ENCODE peak calls at places on chromosome 3, in six cellular contexts. P is dorsolateral prefrontal cortex; U is naive thymus-derived CD4-positive, alpha-beta T cell; T is body of pancreas; X is Peyer's patch; A is small intestine. S is an unnamed sample.

GRCh38 chr3:149314807-149315578 is 18.4 kb downstream of the TM4SF18 start:
- DNase-seq in P (no peak), U (no peak), T (no peak), X (no peak), A (peak), S (no peak)

GRCh38 chr3:98690876-98691275 is 72.3 kb upstream of the ST3GAL6 start:
- DNase-seq in P (no peak), U (no peak), T (no peak), X (no peak), A (no peak), S (no peak)

GRCh38 chr3:47161983-47162694 is 1.8 kb downstream of the SETD2 start:
- DNase-seq in P (no peak), U (no peak), T (no peak), X (no peak), A (peak), S (peak)

GRCh38 chr3:11832964-11833621 is 13.6 kb downstream of the TAMM41 start:
- DNase-seq in P (no peak), U (no peak), T (peak), X (no peak), A (no peak), S (no peak)

GRCh38 chr3:171028779-171029232 is 2.3 kb upstream of the SLC2A2 start:
- DNase-seq in P (no peak), U (no peak), T (no peak), X (no peak), A (peak), S (no peak)

GRCh38 chr3:140342668-140343067 is 335.2 kb upstream of the TRIM42 start:
- DNase-seq in P (no peak), U (no peak), T (no peak), X (no peak), A (no peak), S (no peak)

GRCh38 chr3:184525337-184526157 is 36.0 kb upstream of the EPHB3 start:
- DNase-seq in P (no peak), U (peak), T (no peak), X (no peak), A (no peak), S (no peak)

GRCh38 chr3:151423091-151423490 is 37.8 kb downstream of the IGSF10 start:
- DNase-seq in P (no peak), U (no peak), T (no peak), X (no peak), A (no peak), S (no peak)

GRCh38 chr3:126963261-126964190 is 19.4 kb upstream of the PLXNA1 start:
- DNase-seq in P (no peak), U (no peak), T (no peak), X (peak), A (peak), S (no peak)

GRCh38 chr3:33717616-33717865 is 513 bp downstream of the CLASP2 start:
- DNase-seq in P (no peak), U (peak), T (peak), X (peak), A (peak), S (no peak)

GRCh38 chr3:110413807-110414748 is 657.5 kb upstream of the NECTIN3 start:
- DNase-seq in P (no peak), U (no peak), T (no peak), X (no peak), A (no peak), S (no peak)

GRCh38 chr3:159273070-159273469 is 471.2 kb downstream of the MFSD1 start:
- DNase-seq in P (no peak), U (no peak), T (no peak), X (no peak), A (no peak), S (no peak)

GRCh38 chr3:87733671-87734367 is 325.0 kb downstream of the CGGBP1 start:
- DNase-seq in P (no peak), U (no peak), T (no peak), X (no peak), A (no peak), S (no peak)

GRCh38 chr3:169146112-169146665 is 517.3 kb downstream of the MECOM start:
- DNase-seq in P (no peak), U (no peak), T (peak), X (peak), A (peak), S (no peak)

GRCh38 chr3:52444860-52445793 is at the start of gene SEMA3G:
- DNase-seq in P (no peak), U (peak), T (peak), X (peak), A (peak), S (peak)

GRCh38 chr3:115388166-115388565 is 235.1 kb upstream of the GAP43 start:
- DNase-seq in P (no peak), U (no peak), T (no peak), X (no peak), A (no peak), S (no peak)

GRCh38 chr3:186502138-186502941 is 41.8 kb downstream of the CRYGS start:
- DNase-seq in P (no peak), U (no peak), T (no peak), X (no peak), A (no peak), S (no peak)

GRCh38 chr3:189701934-189702693 is 70.9 kb downstream of the TP63 start:
- DNase-seq in P (no peak), U (no peak), T (no peak), X (no peak), A (no peak), S (no peak)

GRCh38 chr3:35602395-35602936 is 36.9 kb upstream of the ARPP21 start:
- DNase-seq in P (no peak), U (no peak), T (no peak), X (no peak), A (no peak), S (no peak)

GRCh38 chr3:184314700-184315505 is 497 bp downstream of the EIF4G1 start:
- DNase-seq in P (no peak), U (peak), T (peak), X (peak), A (peak), S (peak)

GRCh38 chr3:155270063-155270462 is 23.4 kb downstream of the STRIT1 start:
- DNase-seq in P (no peak), U (no peak), T (no peak), X (no peak), A (no peak), S (no peak)

GRCh38 chr3:172680684-172681083 is 30.2 kb downstream of the NCEH1 start:
- DNase-seq in P (no peak), U (no peak), T (no peak), X (no peak), A (no peak), S (no peak)

GRCh38 chr3:146814601-146815315 is 209.6 kb upstream of the PLSCR5 start:
- DNase-seq in P (no peak), U (no peak), T (no peak), X (no peak), A (no peak), S (no peak)

GRCh38 chr3:59759298-59760169 is 709.7 kb upstream of the CFAP20DC start:
- DNase-seq in P (no peak), U (no peak), T (no peak), X (no peak), A (peak), S (no peak)

GRCh38 chr3:168877899-168878298 is 782.2 kb upstream of the GOLIM4 start:
- DNase-seq in P (no peak), U (no peak), T (no peak), X (no peak), A (peak), S (no peak)

GRCh38 chr3:81245043-81245442 is 516.4 kb downstream of the GBE1 start:
- DNase-seq in P (no peak), U (no peak), T (no peak), X (no peak), A (no peak), S (no peak)

GRCh38 chr3:178297204-178297603 is 239.0 kb upstream of the KCNMB2 start:
- DNase-seq in P (no peak), U (no peak), T (no peak), X (no peak), A (no peak), S (no peak)

GRCh38 chr3:17116007-17116659 is 231.4 kb downstream of the PLCL2 start:
- DNase-seq in P (no peak), U (no peak), T (no peak), X (no peak), A (peak), S (no peak)

GRCh38 chr3:66408458-66408857 is 92.4 kb downstream of the LRIG1 start:
- DNase-seq in P (no peak), U (no peak), T (no peak), X (peak), A (no peak), S (no peak)
- H3K27ac ChIP-seq in P (peak), U (no peak), T (peak), X (no peak), A (no peak), S (no peak)

DNA sequence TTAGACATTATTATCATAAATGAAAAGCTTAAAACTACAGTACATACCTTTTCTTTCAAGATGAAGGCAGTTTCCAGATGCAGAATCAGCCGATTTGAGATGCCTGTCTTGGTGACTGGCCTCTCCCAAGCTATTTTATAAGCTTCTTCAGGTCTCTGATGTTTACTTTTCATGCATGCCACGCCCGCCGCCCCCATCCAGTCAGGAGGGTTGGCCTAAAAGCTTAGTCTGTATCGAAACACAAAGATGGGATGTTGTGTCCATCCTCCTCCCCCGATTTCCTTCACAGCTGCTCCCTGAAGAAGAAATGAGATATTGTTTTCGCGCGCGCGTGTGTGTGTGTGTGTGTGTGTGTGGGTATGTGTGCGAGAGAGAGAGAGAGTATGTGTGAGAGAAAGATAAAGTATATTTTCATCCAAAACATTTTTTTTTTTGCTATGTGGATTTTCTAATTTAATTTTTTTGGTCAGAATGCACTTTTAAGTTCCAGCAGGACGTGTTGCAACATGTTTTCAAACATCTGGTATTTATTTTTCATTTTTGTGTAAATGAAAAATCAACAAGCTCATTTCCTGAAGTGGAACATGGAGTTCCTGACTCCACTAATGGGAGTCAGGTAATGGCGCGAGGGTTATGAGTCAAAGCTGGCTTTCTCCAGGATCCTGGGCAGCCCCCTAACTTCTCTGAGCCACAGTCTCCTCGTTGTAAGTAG is at the start of gene APOD:
- DNase-seq in P (peak), U (no peak), T (no peak), X (peak), A (no peak), S (no peak)
- H3K4me3 ChIP-seq in P (peak), U (no peak), T (no peak), X (no peak), A (no peak), S (no peak)

DNA sequence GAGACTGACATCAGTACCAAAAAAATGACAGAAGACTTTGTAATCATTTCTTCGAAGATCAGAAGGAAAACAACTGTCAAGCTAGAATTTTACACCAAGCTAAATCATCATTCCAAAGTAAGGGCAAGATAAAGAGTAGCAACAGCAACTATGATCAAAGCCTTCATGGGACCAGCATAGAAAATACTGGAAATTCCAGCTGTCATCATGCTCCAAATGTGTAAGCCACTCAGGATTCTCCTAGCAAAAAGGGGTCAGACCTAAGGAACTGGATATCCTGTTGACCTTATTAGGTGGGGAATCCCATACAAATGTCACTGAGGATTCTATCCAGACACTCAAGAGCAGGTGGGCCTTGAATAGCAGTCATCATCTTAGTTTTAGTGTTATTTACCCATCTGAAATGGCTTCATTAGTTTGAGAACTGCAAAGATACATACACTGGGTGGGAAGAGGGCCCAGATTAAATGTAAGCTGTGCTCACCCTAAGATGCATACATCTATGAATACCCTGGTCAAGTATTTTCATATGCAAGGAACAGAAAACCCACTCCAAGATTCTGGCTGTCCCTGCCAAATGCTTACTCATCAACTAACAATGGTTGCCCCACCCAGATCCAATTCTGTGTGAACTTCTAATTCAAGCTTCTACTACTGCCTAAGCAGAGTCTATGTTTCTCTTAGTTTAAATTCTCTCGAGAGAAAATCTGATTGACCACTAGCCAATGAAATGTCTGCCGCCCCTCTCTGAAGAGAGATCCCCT is 33.5 kb downstream of the CLDN18 start:
- DNase-seq in P (no peak), U (no peak), T (no peak), X (no peak), A (no peak), S (no peak)
- H3K27ac ChIP-seq in P (no peak), U (no peak), T (no peak), X (no peak), A (no peak), S (no peak)

DNA sequence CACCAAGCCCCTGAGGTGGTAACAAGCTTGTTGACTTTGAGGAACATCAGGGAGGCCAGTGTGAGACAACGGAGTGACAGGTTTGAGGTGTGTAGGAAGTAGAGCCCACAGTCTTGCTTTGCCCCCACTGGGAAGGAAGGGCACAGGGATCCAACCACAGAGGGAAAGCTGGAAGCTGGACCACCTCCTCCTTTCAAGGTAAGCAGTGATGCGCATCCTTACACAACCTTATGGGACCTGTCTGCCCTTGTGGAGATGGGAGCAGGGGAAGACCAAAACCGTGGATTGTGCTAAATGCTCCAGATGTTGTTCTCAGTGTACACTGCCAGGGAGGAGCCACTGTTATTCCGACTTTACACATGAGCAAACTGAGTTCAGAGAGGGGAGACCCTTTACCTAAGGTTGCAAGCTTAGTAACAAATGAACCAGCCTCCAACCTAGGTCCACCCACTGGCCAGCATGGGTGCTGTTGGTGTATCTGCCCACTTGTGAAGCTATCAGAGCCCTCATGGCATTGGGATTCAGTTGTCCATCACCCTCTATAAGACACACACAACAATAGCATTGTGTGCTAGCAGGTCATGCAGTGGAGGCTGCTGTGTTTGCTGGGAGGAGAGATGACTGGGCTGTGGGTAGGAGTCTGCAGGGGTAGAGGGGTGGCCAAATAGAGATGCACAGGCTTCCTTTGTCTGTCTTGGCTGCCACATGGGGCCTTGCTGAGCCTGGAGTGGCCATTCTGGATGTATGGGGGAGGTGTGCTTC is 600 bp upstream of the LSMEM2 start:
- DNase-seq in P (no peak), U (no peak), T (no peak), X (no peak), A (no peak), S (no peak)
- H3K4me3 ChIP-seq in P (no peak), U (no peak), T (no peak), X (no peak), A (no peak), S (no peak)

GRCh38 chr3:45666729-45667440 is 22.3 kb upstream of the SACM1L start:
- DNase-seq in P (peak), U (no peak), T (no peak), X (no peak), A (no peak), S (no peak)
- H3K27ac ChIP-seq in P (peak), U (no peak), T (no peak), X (peak), A (no peak), S (no peak)

S was measured in CD4-positive, CD25-positive, alpha-beta regulatory T cell.